ENCODE peak calls at places on chromosomes 6 and 20, in four cellular contexts. One of them, this sample, is unnamed.

GRCh38 chr20:46270977-46271744 is 37.1 kb downstream of the CDH22 start:
- DNase-seq in ELF-1: no peak
- DNase-seq in stomach: no peak
- DNase-seq in IMR-90: no peak
- DNase-seq in this sample: no peak

GRCh38 chr20:36480456-36481048 is 60.8 kb upstream of the MYL9 start:
- DNase-seq in ELF-1: no peak
- DNase-seq in stomach: no peak
- DNase-seq in IMR-90: no peak
- DNase-seq in this sample: no peak

GRCh38 chr6:7542878-7543394 is 1.5 kb downstream of the DSP start:
- DNase-seq in ELF-1: peak; percentile 93
- DNase-seq in stomach: peak; percentile 85
- DNase-seq in IMR-90: peak; percentile 41
- DNase-seq in this sample: peak; percentile 26

GRCh38 chr6:13355969-13356368 is 27.6 kb upstream of the TBC1D7 start:
- DNase-seq in ELF-1: no peak
- DNase-seq in stomach: no peak
- DNase-seq in IMR-90: peak; percentile 14
- DNase-seq in this sample: no peak

GRCh38 chr6:37279366-37280134 is 21.6 kb upstream of the TMEM217 start:
- DNase-seq in ELF-1: no peak
- DNase-seq in stomach: no peak
- DNase-seq in IMR-90: peak; percentile 70
- DNase-seq in this sample: peak; percentile 12

GRCh38 chr6:23418095-23418494 is 707.9 kb upstream of the NRSN1 start:
- DNase-seq in ELF-1: no peak
- DNase-seq in stomach: no peak
- DNase-seq in IMR-90: no peak
- DNase-seq in this sample: no peak

GRCh38 chr20:47719625-47720024 is 65.7 kb downstream of the SULF2 start:
- DNase-seq in ELF-1: no peak
- DNase-seq in stomach: no peak
- DNase-seq in IMR-90: no peak
- DNase-seq in this sample: peak; percentile 58

GRCh38 chr6:110930795-110931194 is 27.7 kb upstream of the GTF3C6 start:
- DNase-seq in ELF-1: no peak
- DNase-seq in stomach: no peak
- DNase-seq in IMR-90: no peak
- DNase-seq in this sample: no peak

GRCh38 chr20:40938020-40938419 is 90.6 kb upstream of the TOP1 start:
- DNase-seq in ELF-1: peak; percentile 47
- DNase-seq in stomach: no peak
- DNase-seq in IMR-90: no peak
- DNase-seq in this sample: no peak

GRCh38 chr20:49705358-49705757 is 8.3 kb downstream of the B4GALT5 start:
- DNase-seq in ELF-1: no peak
- DNase-seq in stomach: no peak
- DNase-seq in IMR-90: no peak
- DNase-seq in this sample: no peak

GRCh38 chr6:54617730-54618129 is 228.8 kb upstream of the FAM83B start:
- DNase-seq in ELF-1: no peak
- DNase-seq in stomach: no peak
- DNase-seq in IMR-90: peak; percentile 84
- DNase-seq in this sample: peak; percentile 95

This sample was measured in astrocyte.